ENCODE peak calls at places on chromosome 7, in nine cellular contexts. M, R, I, L, F, H, E, V and C are unnamed samples. For H3K27me3, the result is how much of the 10 kb centered on the place peaks cover.

GRCh38 chr7:115217373-115217772 is 295.5 kb downstream of the MDFIC start:
- DNase-seq in E (no peak), F (no peak), M (no peak), L (no peak), R (no peak), V (no peak), H (no peak), I (no peak), C (no peak)

GRCh38 chr7:116782177-116782711 is 80.1 kb upstream of the CAPZA2 start:
- DNase-seq in H (peak), V (no peak), R (peak), M (no peak), F (no peak), L (no peak), E (no peak), I (no peak), C (no peak)

GRCh38 chr7:117502338-117502737 is 22.5 kb downstream of the CFTR start:
- DNase-seq in M (no peak), R (no peak), I (no peak), F (no peak), V (no peak), L (no peak), E (no peak), H (no peak), C (no peak)

GRCh38 chr7:17646181-17646956 is 293.9 kb downstream of the SNX13 start:
- DNase-seq in L (no peak), I (no peak), E (no peak), V (peak), H (no peak), R (no peak), F (no peak), M (no peak), C (no peak)

GRCh38 chr7:44633254-44634186 is 27.1 kb downstream of the OGDH start:
- DNase-seq in L (no peak), V (peak), H (no peak), M (peak), E (peak), I (peak), F (peak), R (no peak), C (no peak)

GRCh38 chr7:80876894-80877414 is 41.9 kb downstream of the SEMA3C start:
- DNase-seq in L (no peak), F (no peak), V (peak), M (no peak), I (no peak), R (no peak), H (peak), E (no peak), C (no peak)

GRCh38 chr7:117322741-117323584 is at the start of gene WNT2:
- DNase-seq in I (no peak), H (peak), E (no peak), F (no peak), R (no peak), L (peak), V (peak), M (no peak), C (peak)

GRCh38 chr7:74094224-74095095 is 10.9 kb downstream of the LIMK1 start:
- DNase-seq in M (peak), F (peak), E (peak), I (peak), V (peak), H (peak), R (peak), L (peak), C (peak)

GRCh38 chr7:100825760-100826545 is 1.4 kb downstream of the EPHB4 start:
- DNase-seq in L (peak), V (peak), R (no peak), F (no peak), H (peak), M (no peak), E (no peak), I (no peak), C (no peak)

GRCh38 chr7:27187702-27188665 is 3.0 kb upstream of the HOXA11 start:
- DNase-seq in I (peak), L (peak), F (no peak), R (no peak), V (no peak), M (peak), H (no peak), E (peak), C (peak)
- H3K27me3 ChIP-seq in I (under half), L (half or more), F (half or more), R (half or more), V (half or more), M (under half), H (half or more), E (under half), C (half or more)

DNA sequence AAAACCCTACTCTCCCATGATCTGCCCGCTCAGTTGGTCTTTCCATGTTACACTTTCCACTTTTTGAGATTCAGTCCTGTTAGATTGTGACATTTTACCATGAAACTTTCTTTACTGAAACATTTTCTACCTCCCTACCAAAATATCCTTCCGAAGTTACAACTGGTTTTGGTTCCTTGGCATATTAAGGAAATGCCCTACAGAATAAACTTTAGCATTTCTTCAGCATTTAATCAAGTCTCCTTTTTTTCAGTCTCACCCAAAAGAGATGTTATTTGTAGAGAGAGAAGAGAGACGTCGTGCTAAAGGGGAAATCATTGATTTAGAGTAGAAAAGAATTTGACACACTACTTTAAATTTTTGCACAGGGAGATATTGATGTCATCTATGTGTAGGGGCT is 9.7 kb upstream of the FEZF1 start:
- DNase-seq in E (no peak), M (no peak), H (no peak), V (no peak), L (no peak), F (no peak), R (no peak), I (no peak), C (no peak)
- H3K27me3 ChIP-seq in E (under half), M (under half), H (under half), V (half or more), L (half or more), F (half or more), R (half or more), I (under half), C (under half)

DNA sequence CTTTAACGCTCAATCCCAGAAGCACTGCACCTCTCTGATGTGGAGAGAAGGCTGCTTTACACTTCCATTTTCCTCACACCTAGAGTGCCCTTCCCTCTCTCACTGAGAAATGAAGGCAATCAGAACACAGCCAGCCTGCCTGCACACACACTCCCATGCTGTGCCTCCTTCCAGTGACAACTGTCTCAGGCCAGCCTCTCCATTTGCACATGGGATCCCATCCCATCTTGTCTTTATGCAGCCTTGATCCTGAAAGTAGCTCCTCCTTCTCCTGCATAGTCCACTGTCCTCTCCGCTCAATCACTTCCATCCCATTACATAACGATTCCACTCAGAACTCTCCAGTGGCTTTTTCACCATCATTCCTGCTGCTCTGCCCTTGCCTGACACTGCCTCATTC is 203.7 kb upstream of the STK17A start:
- DNase-seq in E (no peak), F (no peak), M (no peak), V (no peak), R (no peak), H (no peak), I (no peak), L (no peak), C (no peak)
- H3K27me3 ChIP-seq in E (under half), F (under half), M (under half), V (under half), R (under half), H (under half), I (under half), L (under half), C (under half)

GRCh38 chr7:158572000-158572828 is 15.4 kb downstream of the PTPRN2 start:
- DNase-seq in R (no peak), F (peak), L (no peak), I (no peak), V (no peak), H (peak), M (no peak), E (no peak), C (no peak)

GRCh38 chr7:158573310-158573709 is 14.3 kb downstream of the PTPRN2 start:
- DNase-seq in F (no peak), V (no peak), H (no peak), R (no peak), I (no peak), L (no peak), E (no peak), M (no peak), C (no peak)

GRCh38 chr7:158568974-158569857 is 18.4 kb downstream of the PTPRN2 start:
- DNase-seq in F (no peak), H (no peak), E (no peak), M (no peak), R (no peak), I (no peak), L (no peak), V (no peak), C (no peak)

GRCh38 chr7:158569858-158570239 is 17.8 kb downstream of the PTPRN2 start:
- DNase-seq in R (no peak), H (peak), I (no peak), V (no peak), L (peak), E (no peak), M (no peak), F (no peak), C (no peak)

GRCh38 chr7:158570449-158571170 is 17.0 kb downstream of the PTPRN2 start:
- DNase-seq in M (no peak), H (no peak), F (no peak), V (no peak), I (no peak), R (no peak), E (no peak), L (no peak), C (no peak)
- H3K27me3 ChIP-seq in M (under half), H (under half), F (under half), V (under half), I (under half), R (under half), E (under half), L (under half), C (under half)

DNA sequence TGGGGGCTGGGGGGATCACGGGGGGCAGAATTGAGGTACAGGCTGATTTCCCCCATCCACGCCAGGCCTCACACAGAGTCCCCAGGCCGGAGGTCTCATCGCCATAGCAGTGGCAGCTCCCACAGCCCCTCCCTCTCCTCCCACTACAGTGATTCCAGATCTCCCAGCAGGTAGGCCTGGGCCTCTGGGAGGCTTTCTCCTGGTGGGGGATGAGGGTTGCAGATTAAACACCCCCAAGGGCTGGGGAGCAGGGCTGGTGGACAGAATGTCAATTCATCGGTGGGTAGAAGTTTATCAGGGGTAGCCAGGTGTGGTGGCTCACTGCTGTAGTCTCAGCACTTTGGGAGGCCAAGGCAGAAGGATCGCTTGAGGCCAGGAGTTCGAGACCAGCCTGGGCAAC is 37.2 kb upstream of the HSPB1 start:
- DNase-seq in H (no peak), I (no peak), L (no peak), M (no peak), E (no peak), F (no peak), R (no peak), V (no peak), C (no peak)
- H3K27me3 ChIP-seq in H (under half), I (under half), L (under half), M (under half), E (under half), F (under half), R (under half), V (under half), C (under half)

DNA sequence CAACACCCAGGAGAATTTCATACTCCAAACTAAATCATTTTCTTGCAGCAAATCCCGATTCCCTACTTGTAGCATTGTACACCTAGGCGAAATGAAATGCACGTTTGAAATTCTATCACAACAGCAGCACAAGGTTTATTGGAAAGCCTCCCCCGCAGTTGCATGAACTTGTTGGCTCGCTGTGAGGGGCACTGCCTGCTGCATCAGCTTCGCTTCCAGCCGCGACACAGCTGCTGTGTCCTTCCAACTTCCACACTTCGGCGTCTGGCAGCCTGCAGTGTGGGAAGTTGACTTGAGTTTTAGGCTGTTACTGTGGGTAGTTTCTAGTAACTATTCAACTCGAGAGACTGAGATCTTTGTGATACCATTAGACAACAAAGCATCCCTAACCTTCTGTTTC is 315.8 kb upstream of the TPK1 start:
- DNase-seq in E (no peak), M (no peak), H (no peak), L (no peak), I (no peak), F (no peak), R (no peak), V (no peak), C (no peak)
- H3K27me3 ChIP-seq in E (under half), M (under half), H (under half), L (under half), I (under half), F (under half), R (under half), V (under half), C (under half)

GRCh38 chr7:71752171-71752935 is 620.4 kb downstream of the GALNT17 start:
- DNase-seq in I (peak), M (no peak), F (peak), E (peak), R (no peak), V (peak), H (peak), L (peak), C (peak)
- H3K27me3 ChIP-seq in I (under half), M (under half), F (under half), E (under half), R (under half), V (under half), H (under half), L (under half), C (under half)

GRCh38 chr7:150803161-150803860 is 2.7 kb downstream of the TMEM176A start:
- DNase-seq in F (no peak), I (no peak), E (no peak), M (no peak), L (no peak), R (no peak), V (no peak), H (no peak), C (no peak)
- H3K27me3 ChIP-seq in F (under half), I (under half), E (under half), M (under half), L (under half), R (under half), V (under half), H (under half), C (under half)

DNA sequence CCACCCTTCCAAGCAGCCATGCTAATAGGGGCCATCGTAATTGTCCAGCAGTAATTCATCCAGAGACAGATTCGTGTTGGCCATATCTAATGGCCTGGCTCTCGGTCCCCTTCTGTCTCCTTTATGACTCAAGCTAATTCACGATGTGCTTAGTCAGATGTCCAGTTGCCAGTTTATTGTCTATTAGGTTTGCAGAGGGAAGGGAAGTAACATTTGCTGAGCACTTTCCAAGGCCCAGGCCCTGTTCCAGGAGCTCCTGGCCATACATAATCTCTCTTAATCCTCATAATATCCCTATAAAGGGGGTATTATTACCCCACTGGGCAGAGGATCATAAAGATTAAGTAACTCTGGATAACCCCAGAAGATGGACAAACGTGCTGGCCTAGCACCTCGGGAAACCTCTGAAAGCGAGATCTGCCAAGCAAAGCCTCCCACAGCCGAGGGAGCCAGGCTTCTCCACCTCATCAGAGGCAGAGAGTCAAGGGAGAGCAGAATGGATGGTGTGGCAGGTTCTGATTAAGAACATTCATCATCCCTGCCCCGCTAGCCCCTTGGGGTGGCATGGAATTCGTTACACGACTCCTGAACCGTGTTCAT is 153.7 kb downstream of the PLXNA4 start:
- DNase-seq in E (no peak), R (no peak), F (no peak), V (peak), L (no peak), M (no peak), I (no peak), H (no peak), C (no peak)
- H3K27me3 ChIP-seq in E (under half), R (under half), F (under half), V (under half), L (under half), M (under half), I (under half), H (under half), C (under half)